ENCODE peak calls at places on chromosomes 12 and 14, in five cellular contexts. C is WERI-Rb-1, R is uterus, K is T-helper 9 cell, L is OCI-M1. T is an unnamed sample.

GRCh38 chr12:67545298-67545697 is 103.2 kb upstream of the DYRK2 start:
- DNase-seq in K (no peak), R (no peak), L (no peak), C (no peak), T (no peak)

GRCh38 chr12:116397148-116397547 is 119.7 kb upstream of the MED13L start:
- DNase-seq in R (no peak), K (no peak), C (no peak), L (no peak), T (no peak)

GRCh38 chr12:72273499-72273837 is 1.3 kb downstream of the TRHDE start:
- DNase-seq in K (no peak), R (no peak), L (no peak), C (no peak), T (no peak)

GRCh38 chr12:113709456-113709855 is 237.8 kb upstream of the LHX5 start:
- DNase-seq in K (no peak), C (no peak), R (no peak), L (no peak), T (no peak)

GRCh38 chr12:47075192-47076084 is 4.0 kb upstream of the PCED1B start:
- DNase-seq in L (no peak), C (no peak), R (no peak), K (no peak), T (no peak)

GRCh38 chr14:105890474-105891220 is 364.3 kb downstream of the TMEM121 start:
- DNase-seq in L (no peak), C (peak), R (peak), K (no peak), T (no peak)

GRCh38 chr12:67415473-67415872 is 146.3 kb downstream of the CAND1 start:
- DNase-seq in K (no peak), L (peak), R (no peak), C (peak), T (no peak)

GRCh38 chr14:61444215-61444768 is 122.9 kb downstream of the PRKCH start:
- DNase-seq in C (no peak), L (peak), R (no peak), K (peak), T (no peak)

GRCh38 chr12:8466171-8466692 is 10.5 kb downstream of the CLEC6A start:
- DNase-seq in R (no peak), K (no peak), C (no peak), L (no peak), T (no peak)

GRCh38 chr12:68189766-68190700 is 30.5 kb upstream of the IFNG start:
- DNase-seq in C (no peak), K (no peak), R (no peak), L (peak), T (no peak)

GRCh38 chr12:115481141-115481540 is 796.4 kb downstream of the MED13L start:
- DNase-seq in K (no peak), C (no peak), R (no peak), L (no peak), T (no peak)

GRCh38 chr12:56581418-56582145 is 48.5 kb downstream of the BAZ2A start:
- DNase-seq in C (no peak), L (peak), K (no peak), R (no peak), T (no peak)

GRCh38 chr12:14417717-14418116 is 52.2 kb downstream of the ATF7IP start:
- DNase-seq in R (peak), K (peak), C (peak), L (peak), T (peak)

T was measured in NCI-H524 treated with DMSO at 0.1 percent for 48 hours.